ENCODE peak calls at places on chromosomes 4 and X, in ten cellular contexts. V, O, M, K, H, F, Y, D, G and U are unnamed samples.

GRCh38 chr4:40186665-40187014 is 10.2 kb upstream of the RHOH start:
- DNase-seq in D (no peak), M (no peak), K (no peak), O (no peak), G (no peak), V (no peak), Y (no peak), H (no peak), F (no peak), U (no peak)

GRCh38 chrX:41590641-41591040 is 98.1 kb upstream of the GPR34 start:
- DNase-seq in V (no peak), G (no peak), F (no peak), K (no peak), D (no peak), H (no peak), M (no peak), Y (no peak), O (no peak), U (no peak)

GRCh38 chrX:37380920-37381319 is 31.8 kb downstream of the PRRG1 start:
- DNase-seq in H (no peak), M (no peak), F (peak; percentile 85), D (no peak), O (no peak), V (no peak), K (no peak), Y (no peak), G (no peak), U (no peak)

GRCh38 chr4:88737304-88738015 is 39.8 kb upstream of the NAP1L5 start:
- DNase-seq in K (no peak), H (no peak), O (no peak), F (peak; percentile 87), V (no peak), D (no peak), M (peak; percentile 3), Y (no peak), G (peak; percentile 83), U (no peak)

GRCh38 chrX:75746891-75747639 is 38.0 kb downstream of the MAGEE2 start:
- DNase-seq in Y (peak; percentile 14), M (no peak), H (no peak), V (no peak), K (peak; percentile 4), D (no peak), O (no peak), F (peak; percentile 17), G (peak; percentile 63), U (no peak)

GRCh38 chr4:23889814-23890269 is at the start of gene PPARGC1A:
- DNase-seq in O (no peak), F (peak; percentile 61), D (peak; percentile 44), M (no peak), V (no peak), G (peak; percentile 79), K (peak; percentile 7), H (no peak), Y (peak; percentile 10), U (no peak)

GRCh38 chr4:77052352-77052751 is 23.4 kb downstream of the CCNI start:
- DNase-seq in G (no peak), Y (no peak), M (no peak), O (peak; percentile 38), F (peak; percentile 44), D (no peak), V (no peak), H (peak; percentile 39), K (peak; percentile 42), U (no peak)

GRCh38 chrX:46611658-46612362 is 38.2 kb downstream of the CHST7 start:
- DNase-seq in O (no peak), G (no peak), F (no peak), M (no peak), D (no peak), Y (no peak), H (no peak), V (no peak), K (no peak), U (no peak)

GRCh38 chr4:98482847-98483806 is 175.3 kb downstream of the TSPAN5 start:
- DNase-seq in V (no peak), G (no peak), Y (no peak), H (peak; percentile 21), M (no peak), O (no peak), K (no peak), D (no peak), F (peak; percentile 92), U (no peak)

GRCh38 chr4:169314906-169315305 is 44.1 kb upstream of the SH3RF1 start:
- DNase-seq in O (no peak), K (peak; percentile 77), M (peak; percentile 71), H (no peak), G (peak; percentile 84), F (peak; percentile 67), Y (no peak), D (peak; percentile 15), V (no peak), U (no peak)

GRCh38 chrX:22742174-22742573 is 257.6 kb upstream of the DDX53 start:
- DNase-seq in D (no peak), G (no peak), O (no peak), Y (no peak), M (no peak), V (no peak), H (no peak), K (peak; percentile 9), F (peak; percentile 69), U (no peak)

GRCh38 chrX:100083146-100083715 is 326.8 kb downstream of the PCDH19 start:
- DNase-seq in H (no peak), K (no peak), F (no peak), Y (no peak), M (no peak), O (no peak), G (no peak), V (no peak), D (no peak), U (no peak)

GRCh38 chr4:13092702-13093101 is 391.4 kb downstream of the RAB28 start:
- DNase-seq in G (no peak), V (no peak), M (no peak), F (peak; percentile 62), D (no peak), K (no peak), Y (no peak), O (no peak), H (no peak), U (no peak)

GRCh38 chrX:139483721-139484120 is 46.8 kb upstream of the F9 start:
- DNase-seq in F (no peak), D (no peak), O (no peak), M (no peak), V (no peak), G (no peak), H (no peak), K (no peak), Y (no peak), U (no peak)

GRCh38 chr4:8372506-8373070 is 67.9 kb downstream of the ACOX3 start:
- DNase-seq in F (no peak), M (no peak), K (no peak), O (no peak), H (no peak), Y (no peak), D (no peak), V (peak; percentile 10), G (peak; percentile 30), U (no peak)

GRCh38 chrX:56068274-56068758 is 163.8 kb upstream of the KLF8 start:
- DNase-seq in F (no peak), M (no peak), H (no peak), D (no peak), Y (no peak), V (no peak), K (no peak), G (peak; percentile 23), O (no peak), U (no peak)

GRCh38 chrX:107227780-107228485 is 21.5 kb downstream of the DNAAF6 start:
- DNase-seq in D (no peak), H (no peak), V (no peak), M (no peak), G (no peak), F (no peak), Y (no peak), K (no peak), O (no peak), U (no peak)

GRCh38 chr4:85677286-85677685 is 202.3 kb downstream of the ARHGAP24 start:
- DNase-seq in G (no peak), D (no peak), K (no peak), F (peak; percentile 51), M (no peak), O (no peak), H (no peak), V (no peak), Y (no peak), U (no peak)

GRCh38 chr4:74623041-74623440 is 171.3 kb downstream of the BTC start:
- DNase-seq in V (no peak), M (no peak), K (peak; percentile 64), O (no peak), Y (no peak), F (no peak), H (no peak), G (no peak), D (no peak), U (no peak)

GRCh38 chr4:151960449-151961246 is 199.8 kb upstream of the GATB start:
- DNase-seq in K (no peak), H (no peak), O (no peak), D (no peak), F (no peak), V (no peak), G (no peak), M (no peak), Y (no peak), U (no peak)

GRCh38 chrX:925652-926061 is 286.8 kb downstream of the CRLF2 start:
- DNase-seq in V (no peak), G (no peak), M (no peak), K (no peak), F (no peak), D (no peak), O (no peak), Y (no peak), H (no peak), U (no peak)